ENCODE peak calls at places on chromosomes 3 and 15, in four cellular contexts. B is choroid plexus epithelial cell, Q is breast epithelium, E is AG04450. M is an unnamed sample.

GRCh38 chr15:83153288-83153687 is 45.8 kb downstream of the TM6SF1 start:
- DNase-seq in Q (no peak), E (no peak), B (peak; percentile 11), M (no peak)

GRCh38 chr3:135081451-135082434 is 286.7 kb downstream of the EPHB1 start:
- DNase-seq in E (no peak), Q (no peak), B (no peak), M (no peak)

GRCh38 chr3:196868297-196868661 is 559 bp downstream of the SENP5 start:
- DNase-seq in Q (no peak), E (no peak), B (peak; percentile 30), M (no peak)

GRCh38 chr15:69634860-69635259 is 182.2 kb downstream of the RPLP1 start:
- DNase-seq in E (no peak), B (no peak), Q (no peak), M (no peak)

GRCh38 chr3:151439652-151440125 is 21.2 kb downstream of the IGSF10 start:
- DNase-seq in B (peak; percentile 92), E (peak; percentile 48), Q (no peak), M (peak; percentile 26)

GRCh38 chr3:62553811-62554210 is 180.5 kb upstream of the FEZF2 start:
- DNase-seq in B (no peak), E (no peak), Q (no peak), M (no peak)

GRCh38 chr3:66017084-66017990 is 21.4 kb downstream of the MAGI1 start:
- DNase-seq in E (no peak), Q (no peak), B (no peak), M (no peak)

GRCh38 chr15:69092159-69092558 is 68.3 kb upstream of the GLCE start:
- DNase-seq in E (no peak), B (peak; percentile 80), Q (no peak), M (peak; percentile 59)

GRCh38 chr3:52361011-52361410 is 44.9 kb downstream of the DNAH1 start:
- DNase-seq in Q (no peak), E (no peak), B (no peak), M (no peak)

GRCh38 chr3:94413721-94414106 is 350.9 kb downstream of the NSUN3 start:
- DNase-seq in E (peak; percentile 69), B (peak; percentile 94), Q (no peak), M (no peak)

GRCh38 chr15:93036922-93037321 is 52.1 kb downstream of the RGMA start:
- DNase-seq in B (no peak), Q (peak; percentile 45), E (no peak), M (no peak)

GRCh38 chr15:52575072-52575471 is 6.2 kb upstream of the ARPP19 start:
- DNase-seq in E (no peak), Q (no peak), B (no peak), M (no peak)
- H3K4me3 ChIP-seq in E (no peak overlapping the region), Q (no peak overlapping the region), B (no peak overlapping the region), M (no peak overlapping the region)

DNA sequence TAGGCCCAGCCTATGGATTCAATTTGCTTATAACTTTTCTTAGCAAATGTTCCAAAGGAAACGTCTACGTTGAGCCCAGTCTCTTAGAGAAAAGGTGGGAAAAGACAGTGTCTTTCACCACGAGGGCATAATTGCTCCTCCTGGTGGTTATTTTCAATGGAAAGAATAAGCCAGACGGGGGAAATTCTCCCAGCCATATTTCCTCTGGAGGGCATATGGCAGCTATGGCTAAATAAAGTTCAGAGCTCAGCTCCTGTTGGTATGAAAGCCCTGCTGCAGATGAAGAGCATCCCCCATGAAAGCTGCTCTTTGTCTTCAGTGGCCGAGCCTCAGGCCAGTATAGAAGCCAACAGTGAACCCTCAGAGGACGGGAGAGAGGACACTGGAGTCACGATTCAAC is 297.9 kb downstream of the RYR3 start:
- DNase-seq in B (peak; percentile 15), E (no peak), Q (no peak), M (no peak)
- TF ChIP-seq CTCF in B (peak; percentile 38), E (peak; percentile 28), Q (no peak), M (peak; percentile 67)

GRCh38 chr3:140247775-140248174 is 312.8 kb downstream of the CLSTN2 start:
- DNase-seq in Q (no peak), B (no peak), E (no peak), M (no peak)
- H3K4me3 ChIP-seq in Q (no peak overlapping the region), B (no peak overlapping the region), E (no peak overlapping the region), M (no peak overlapping the region)

GRCh38 chr15:60520041-60520824 is 41.3 kb upstream of the ICE2 start:
- DNase-seq in E (no peak), B (peak; percentile 41), Q (no peak), M (no peak)
- TF ChIP-seq CTCF in E (no peak), B (no peak), Q (no peak), M (no peak)

DNA sequence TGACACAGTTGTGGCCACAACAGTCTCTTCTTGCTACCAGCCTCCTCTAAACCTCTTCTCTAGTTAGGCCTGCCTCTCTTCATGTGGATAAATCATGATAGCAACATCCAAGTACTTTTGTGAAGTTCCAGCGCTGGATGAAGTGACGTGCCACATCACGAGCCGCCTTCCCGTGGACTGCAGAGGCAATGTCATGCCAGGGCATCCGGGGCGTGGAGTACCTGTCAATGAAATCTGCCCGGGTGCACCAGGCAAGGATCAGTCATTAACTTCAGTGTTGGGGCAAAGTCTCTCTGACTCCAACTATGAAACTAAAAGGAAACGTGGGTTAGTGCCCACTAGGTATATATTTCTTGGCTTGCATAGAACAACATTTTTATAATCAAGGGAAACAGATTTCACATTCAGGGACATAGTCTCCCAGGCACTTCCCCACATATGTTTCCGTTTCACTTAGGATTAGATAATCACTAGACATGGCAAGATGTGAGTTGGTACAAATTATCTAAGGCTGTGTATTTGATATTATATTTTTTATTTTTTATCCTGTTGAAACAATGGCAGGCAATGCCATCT is 133.6 kb downstream of the PLD1 start:
- DNase-seq in Q (no peak), E (no peak), B (no peak), M (peak; percentile 22)
- H3K4me3 ChIP-seq in Q (no peak overlapping the region), E (no peak overlapping the region), B (no peak overlapping the region), M (no peak overlapping the region)

GRCh38 chr3:37967252-37967881 is 23.2 kb upstream of the VILL start:
- DNase-seq in Q (no peak), B (peak; percentile 82), E (peak; percentile 46), M (no peak)

GRCh38 chr3:37961622-37962455 is 28.7 kb upstream of the VILL start:
- DNase-seq in E (no peak), B (no peak), Q (no peak), M (no peak)

GRCh38 chr3:37962906-37963486 is 27.6 kb upstream of the VILL start:
- DNase-seq in E (no peak), B (no peak), Q (no peak), M (no peak)

GRCh38 chr3:37964716-37965115 is 25.9 kb upstream of the VILL start:
- DNase-seq in E (no peak), B (no peak), Q (no peak), M (peak; percentile 90)

GRCh38 chr3:37963635-37964034 is 27.0 kb upstream of the VILL start:
- DNase-seq in E (no peak), Q (no peak), B (no peak), M (peak; percentile 92)
- TF ChIP-seq CTCF in E (no peak), Q (no peak), B (no peak), M (peak; percentile 34)

GRCh38 chr3:124887177-124887995 is at the start of gene ITGB5:
- DNase-seq in B (peak; percentile 65), Q (peak; percentile 77), E (peak; percentile 26), M (no peak)

GRCh38 chr3:124885466-124886167 is 1.5 kb downstream of the ITGB5 start:
- DNase-seq in B (peak; percentile 33), E (no peak), Q (no peak), M (no peak)

GRCh38 chr3:124886168-124887051 is 755 bp downstream of the ITGB5 start:
- DNase-seq in B (peak; percentile 34), Q (peak; percentile 55), E (no peak), M (no peak)

GRCh38 chr3:124888482-124889441 is 1.6 kb upstream of the ITGB5 start:
- DNase-seq in E (no peak), B (no peak), Q (no peak), M (no peak)

GRCh38 chr3:124887996-124888298 is 782 bp upstream of the ITGB5 start:
- DNase-seq in E (no peak), B (no peak), Q (no peak), M (no peak)
- H3K4me3 ChIP-seq in E (no peak overlapping the region), B (peak overlapping the region; percentile 69), Q (peak overlapping the region; percentile 84), M (peak overlapping the region; percentile 80)

GRCh38 chr3:13010770-13011169 is 62.5 kb downstream of the IQSEC1 start:
- DNase-seq in E (no peak), B (no peak), Q (no peak), M (no peak)

GRCh38 chr3:13013595-13013993 is 59.6 kb downstream of the IQSEC1 start:
- DNase-seq in B (no peak), E (no peak), Q (no peak), M (no peak)

GRCh38 chr3:13011369-13012227 is 61.6 kb downstream of the IQSEC1 start:
- DNase-seq in E (no peak), B (peak; percentile 35), Q (no peak), M (no peak)

GRCh38 chr3:13013151-13013561 is 60.1 kb downstream of the IQSEC1 start:
- DNase-seq in E (no peak), Q (no peak), B (no peak), M (no peak)

DNA sequence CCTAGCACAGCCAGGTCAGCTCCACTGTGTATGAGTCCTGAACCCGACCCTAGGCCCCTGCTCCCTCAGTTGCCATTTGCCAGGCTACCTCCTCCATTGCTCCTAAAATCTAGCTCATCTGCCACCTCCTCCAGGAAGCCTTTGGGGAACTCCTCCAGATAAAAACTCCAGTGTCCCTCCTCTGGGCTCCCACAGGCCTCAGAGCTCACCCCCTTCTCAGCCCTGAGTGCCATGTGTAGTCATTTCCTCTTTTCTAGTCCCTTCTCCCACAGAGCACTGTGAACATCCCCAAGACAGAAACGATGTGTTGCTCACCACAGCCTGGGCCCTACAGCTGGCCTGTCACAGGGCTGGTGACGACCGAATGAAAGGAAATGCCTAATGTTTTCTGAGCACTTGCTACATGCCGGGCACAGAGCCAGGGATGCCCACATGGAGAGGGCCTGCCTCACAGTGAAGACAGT is 61.0 kb downstream of the IQSEC1 start:
- DNase-seq in Q (no peak), E (no peak), B (no peak), M (no peak)
- TF ChIP-seq CTCF in Q (no peak), E (no peak), B (no peak), M (no peak)

DNA sequence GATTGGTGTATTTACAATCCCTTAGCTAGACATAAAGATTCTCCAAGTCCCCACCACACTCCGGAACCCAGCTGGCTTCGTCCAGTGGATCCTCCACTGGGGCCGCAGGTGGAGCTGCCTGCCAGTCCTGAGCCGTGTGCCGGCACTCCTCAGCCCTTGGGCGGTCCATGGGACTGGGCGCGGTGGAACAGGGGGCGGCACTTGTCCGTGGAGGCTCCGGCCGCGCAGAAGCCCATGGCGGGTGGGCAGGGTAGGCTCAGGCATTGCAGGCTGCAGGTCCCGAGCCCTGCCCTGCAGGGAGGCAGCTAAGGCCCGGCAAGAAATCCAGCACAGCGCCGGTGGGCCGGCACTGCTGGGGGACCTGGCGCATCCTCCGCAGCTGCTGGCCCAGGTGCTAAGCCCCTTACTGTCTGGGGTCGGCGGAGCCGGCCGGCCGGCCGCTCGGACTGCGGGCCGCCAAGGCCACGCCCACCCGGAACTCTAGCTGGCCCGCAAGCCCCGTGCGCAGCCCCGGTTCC is 3.5 kb upstream of the RNU5B-1 start:
- DNase-seq in E (no peak), B (no peak), Q (no peak), M (no peak)
- H3K4me3 ChIP-seq in E (no peak overlapping the region), B (no peak overlapping the region), Q (no peak overlapping the region), M (no peak overlapping the region)